ENCODE peak calls at places on chromosomes 7 and 10, in five cellular contexts. G is activated CD4-positive, CD25-positive, alpha-beta regulatory T cell; N is A172; X is Kasumi-1; M is hippocampal formation. K is an unnamed sample.

GRCh38 chr7:123275036-123275753 is 75.4 kb upstream of the SLC13A1 start:
- DNase-seq in G (no peak), N (no peak), X (no peak), M (peak), K (no peak)

GRCh38 chr10:119237722-119238436 is 30.5 kb downstream of the GRK5 start:
- DNase-seq in G (no peak), N (no peak), X (no peak), M (no peak), K (no peak)

GRCh38 chr10:117533507-117534281 is 8.9 kb upstream of the EMX2 start:
- DNase-seq in G (no peak), N (no peak), X (no peak), M (no peak), K (no peak)

GRCh38 chr7:13538669-13539068 is 450.8 kb downstream of the ETV1 start:
- DNase-seq in G (no peak), N (no peak), X (no peak), M (no peak), K (no peak)

GRCh38 chr7:143002856-143003255 is 24.1 kb downstream of the OR9A2 start:
- DNase-seq in G (no peak), N (no peak), X (no peak), M (no peak), K (no peak)

GRCh38 chr10:78846770-78847169 is 222.0 kb upstream of the ZMIZ1 start:
- DNase-seq in G (no peak), N (no peak), X (no peak), M (peak), K (peak)

GRCh38 chr10:110165867-110166266 is 41.5 kb upstream of the MXI1 start:
- DNase-seq in G (no peak), N (no peak), X (no peak), M (no peak), K (no peak)

GRCh38 chr10:62805139-62806092 is 896 bp downstream of the ADO start:
- DNase-seq in G (no peak), N (peak), X (peak), M (no peak), K (no peak)

GRCh38 chr7:145732521-145732920 is 384.1 kb upstream of the CNTNAP2 start:
- DNase-seq in G (no peak), N (no peak), X (no peak), M (no peak), K (no peak)

GRCh38 chr10:111835562-111835961 is 348.0 kb downstream of the GPAM start:
- DNase-seq in G (no peak), N (no peak), X (no peak), M (peak), K (peak)

GRCh38 chr7:38321515-38321944 is 48.1 kb upstream of the TARP start:
- DNase-seq in G (no peak), N (peak), X (no peak), M (no peak), K (no peak)

GRCh38 chr7:157432541-157432956 is 95.7 kb downstream of the DNAJB6 start:
- DNase-seq in G (no peak), N (peak), X (peak), M (no peak), K (no peak)

GRCh38 chr7:33903770-33904679 is 1.3 kb upstream of the BMPER start:
- DNase-seq in G (no peak), N (peak), X (no peak), M (peak), K (no peak)

GRCh38 chr10:44952779-44953231 is 6.8 kb upstream of the RASSF4 start:
- DNase-seq in G (no peak), N (no peak), X (no peak), M (no peak), K (no peak)

GRCh38 chr10:13722747-13723657 is 136.2 kb downstream of the PRPF18 start:
- DNase-seq in G (no peak), N (no peak), X (no peak), M (no peak), K (no peak)

GRCh38 chr10:109987413-109987812 is 20.4 kb upstream of the ADD3 start:
- DNase-seq in G (no peak), N (no peak), X (no peak), M (no peak), K (no peak)

GRCh38 chr7:106260136-106260561 is 24.6 kb downstream of the NAMPT start:
- DNase-seq in G (no peak), N (no peak), X (no peak), M (no peak), K (no peak)

GRCh38 chr10:67976292-67977245 is 92.1 kb downstream of the SIRT1 start:
- DNase-seq in G (no peak), N (no peak), X (no peak), M (no peak), K (no peak)

GRCh38 chr10:113425596-113425995 is 127.3 kb upstream of the HABP2 start:
- DNase-seq in G (no peak), N (no peak), X (no peak), M (no peak), K (no peak)

GRCh38 chr10:112490543-112490942 is 43.5 kb downstream of the VTI1A start:
- DNase-seq in G (no peak), N (no peak), X (no peak), M (no peak), K (no peak)

GRCh38 chr7:3943779-3944520 is 642.9 kb downstream of the SDK1 start:
- DNase-seq in G (no peak), N (no peak), X (no peak), M (no peak), K (no peak)

GRCh38 chr7:120942861-120943260 is 7.7 kb upstream of the ING3 start:
- DNase-seq in G (no peak), N (no peak), X (no peak), M (no peak), K (no peak)

GRCh38 chr10:18145652-18146051 is 5.4 kb downstream of the CACNB2 start:
- DNase-seq in G (no peak), N (no peak), X (no peak), M (no peak), K (no peak)

GRCh38 chr7:112895996-112896395 is 105.8 kb upstream of the TMEM168 start:
- DNase-seq in G (no peak), N (no peak), X (no peak), M (no peak), K (no peak)

GRCh38 chr10:33273295-33274002 is 61.0 kb downstream of the NRP1 start:
- DNase-seq in G (no peak), N (peak), X (no peak), M (peak), K (no peak)

GRCh38 chr7:103524042-103524907 is 78.3 kb upstream of the SLC26A5 start:
- DNase-seq in G (no peak), N (peak), X (peak), M (peak), K (peak)

GRCh38 chr7:105691029-105691691 is 109.9 kb upstream of the EFCAB10 start:
- DNase-seq in G (no peak), N (peak), X (no peak), M (no peak), K (no peak)

GRCh38 chr10:57692255-57692980 is 575.3 kb downstream of the IPMK start:
- DNase-seq in G (no peak), N (peak), X (no peak), M (no peak), K (no peak)

GRCh38 chr10:68125770-68126169 is 16.5 kb downstream of the MYPN start:
- DNase-seq in G (no peak), N (no peak), X (no peak), M (no peak), K (no peak)

GRCh38 chr10:86727459-86727858 is 29.0 kb upstream of the BMPR1A start:
- DNase-seq in G (no peak), N (no peak), X (no peak), M (no peak), K (no peak)

GRCh38 chr10:104337985-104338735 is at the start of gene ITPRIP:
- DNase-seq in G (peak), N (peak), X (peak), M (peak), K (peak)

GRCh38 chr7:127859330-127859729 is 171.9 kb downstream of the LRRC4 start:
- DNase-seq in G (no peak), N (no peak), X (no peak), M (no peak), K (no peak)

GRCh38 chr10:77862595-77862994 is 64.0 kb downstream of the DLG5 start:
- DNase-seq in G (no peak), N (no peak), X (no peak), M (no peak), K (no peak)

GRCh38 chr10:5968037-5968680 is 9.2 kb downstream of the IL15RA start:
- DNase-seq in G (no peak), N (no peak), X (no peak), M (no peak), K (no peak)

GRCh38 chr10:23037561-23037960 is 57.8 kb upstream of the MSRB2 start:
- DNase-seq in G (no peak), N (no peak), X (no peak), M (peak), K (peak)

GRCh38 chr7:138980575-138981285 is 459 bp downstream of the KIAA1549 start:
- DNase-seq in G (no peak), N (no peak), X (peak), M (no peak), K (no peak)

GRCh38 chr10:55320187-55320586 is 519.2 kb upstream of the PCDH15 start:
- DNase-seq in G (no peak), N (no peak), X (no peak), M (no peak), K (no peak)

GRCh38 chr10:78964952-78965633 is 103.7 kb upstream of the ZMIZ1 start:
- DNase-seq in G (no peak), N (peak), X (no peak), M (peak), K (peak)

GRCh38 chr10:29590598-29591415 is 44.0 kb downstream of the SVIL start:
- DNase-seq in G (no peak), N (peak), X (peak), M (peak), K (no peak)